ENCODE peak calls at places on chromosomes 6 and 20, in nine cellular contexts. One of them, this sample, is unnamed. For H3K27me3 and H3K36me3, the result is how much of the 10 kb centered on the place peaks cover.

GRCh38 chr6:3376888-3377535 is 79.8 kb downstream of the SLC22A23 start:
- DNase-seq in PC-9: no peak
- DNase-seq in tibial artery: no peak
- DNase-seq in cardiac muscle cell: no peak
- DNase-seq in GM23338: no peak
- DNase-seq in lower lobe of right lung: no peak
- DNase-seq in heart right ventricle: no peak
- DNase-seq in K562: no peak
- DNase-seq in fibroblast of lung: no peak
- DNase-seq in this sample: no peak

GRCh38 chr20:24138126-24138857 is 149.7 kb upstream of the GGTLC1 start:
- DNase-seq in PC-9: no peak
- DNase-seq in tibial artery: no peak
- DNase-seq in cardiac muscle cell: no peak
- DNase-seq in GM23338: no peak
- DNase-seq in lower lobe of right lung: no peak
- DNase-seq in heart right ventricle: no peak
- DNase-seq in K562: no peak
- DNase-seq in fibroblast of lung: no peak
- DNase-seq in this sample: no peak

GRCh38 chr20:50427740-50428462 is 82.3 kb upstream of the PTPN1 start:
- DNase-seq in PC-9: no peak
- DNase-seq in tibial artery: peak
- DNase-seq in cardiac muscle cell: no peak
- DNase-seq in GM23338: no peak
- DNase-seq in lower lobe of right lung: no peak
- DNase-seq in heart right ventricle: no peak
- DNase-seq in K562: no peak
- DNase-seq in fibroblast of lung: peak
- DNase-seq in this sample: no peak

GRCh38 chr6:16729183-16729696 is 32.0 kb downstream of the ATXN1 start:
- DNase-seq in PC-9: no peak
- DNase-seq in tibial artery: no peak
- DNase-seq in cardiac muscle cell: no peak
- DNase-seq in GM23338: no peak
- DNase-seq in lower lobe of right lung: no peak
- DNase-seq in heart right ventricle: no peak
- DNase-seq in K562: no peak
- DNase-seq in fibroblast of lung: peak
- DNase-seq in this sample: no peak

GRCh38 chr20:63854766-63855362 is 6.4 kb upstream of the ABHD16B start:
- DNase-seq in PC-9: no peak
- DNase-seq in tibial artery: no peak
- DNase-seq in cardiac muscle cell: peak
- DNase-seq in GM23338: no peak
- DNase-seq in lower lobe of right lung: no peak
- DNase-seq in heart right ventricle: peak
- DNase-seq in K562: no peak
- DNase-seq in fibroblast of lung: no peak
- DNase-seq in this sample: peak

GRCh38 chr6:129140571-129140970 is 257.6 kb downstream of the LAMA2 start:
- DNase-seq in PC-9: no peak
- DNase-seq in tibial artery: peak
- DNase-seq in cardiac muscle cell: no peak
- DNase-seq in GM23338: no peak
- DNase-seq in lower lobe of right lung: no peak
- DNase-seq in heart right ventricle: peak
- DNase-seq in K562: no peak
- DNase-seq in fibroblast of lung: no peak
- DNase-seq in this sample: no peak

GRCh38 chr6:7446644-7447325 is 57.2 kb downstream of the RIOK1 start:
- DNase-seq in PC-9: no peak
- DNase-seq in tibial artery: no peak
- DNase-seq in cardiac muscle cell: no peak
- DNase-seq in GM23338: no peak
- DNase-seq in lower lobe of right lung: no peak
- DNase-seq in heart right ventricle: no peak
- DNase-seq in K562: no peak
- DNase-seq in fibroblast of lung: no peak
- DNase-seq in this sample: peak

GRCh38 chr20:62203378-62204030 is 16.6 kb downstream of the HRH3 start:
- DNase-seq in PC-9: no peak
- DNase-seq in tibial artery: no peak
- DNase-seq in cardiac muscle cell: no peak
- DNase-seq in GM23338: no peak
- DNase-seq in lower lobe of right lung: peak
- DNase-seq in heart right ventricle: no peak
- DNase-seq in K562: no peak
- DNase-seq in fibroblast of lung: no peak
- DNase-seq in this sample: no peak

GRCh38 chr6:69719602-69720193 is 77.1 kb downstream of the LMBRD1 start:
- DNase-seq in PC-9: no peak
- DNase-seq in tibial artery: no peak
- DNase-seq in cardiac muscle cell: peak
- DNase-seq in GM23338: peak
- DNase-seq in lower lobe of right lung: no peak
- DNase-seq in heart right ventricle: no peak
- DNase-seq in K562: peak
- DNase-seq in fibroblast of lung: peak
- DNase-seq in this sample: no peak

GRCh38 chr6:161373905-161374451 is 100.1 kb upstream of the AGPAT4 start:
- DNase-seq in PC-9: peak
- DNase-seq in tibial artery: peak
- DNase-seq in cardiac muscle cell: peak
- DNase-seq in GM23338: peak
- DNase-seq in lower lobe of right lung: peak
- DNase-seq in heart right ventricle: peak
- DNase-seq in K562: peak
- DNase-seq in fibroblast of lung: peak
- DNase-seq in this sample: peak

GRCh38 chr20:59008715-59009336 is 1.8 kb upstream of the CTSZ start:
- DNase-seq in PC-9: no peak
- DNase-seq in tibial artery: no peak
- DNase-seq in cardiac muscle cell: no peak
- DNase-seq in GM23338: no peak
- DNase-seq in lower lobe of right lung: no peak
- DNase-seq in heart right ventricle: no peak
- DNase-seq in K562: no peak
- DNase-seq in fibroblast of lung: no peak
- DNase-seq in this sample: no peak

GRCh38 chr6:26175428-26176181 is 88.4 kb downstream of the HFE start:
- DNase-seq in PC-9: no peak
- DNase-seq in tibial artery: no peak
- DNase-seq in cardiac muscle cell: peak
- DNase-seq in GM23338: peak
- DNase-seq in lower lobe of right lung: no peak
- DNase-seq in heart right ventricle: peak
- DNase-seq in K562: peak
- DNase-seq in fibroblast of lung: peak
- DNase-seq in this sample: peak

GRCh38 chr6:108117427-108118358 is 43.2 kb upstream of the OSTM1 start:
- DNase-seq in PC-9: peak
- DNase-seq in tibial artery: no peak
- DNase-seq in cardiac muscle cell: peak
- DNase-seq in GM23338: peak
- DNase-seq in lower lobe of right lung: peak
- DNase-seq in heart right ventricle: no peak
- DNase-seq in K562: no peak
- DNase-seq in fibroblast of lung: peak
- DNase-seq in this sample: peak

GRCh38 chr20:33181482-33182093 is 13.6 kb downstream of the BPIFA2 start:
- DNase-seq in PC-9: no peak
- DNase-seq in tibial artery: no peak
- DNase-seq in cardiac muscle cell: no peak
- DNase-seq in GM23338: peak
- DNase-seq in lower lobe of right lung: no peak
- DNase-seq in heart right ventricle: no peak
- DNase-seq in K562: no peak
- DNase-seq in fibroblast of lung: no peak
- DNase-seq in this sample: peak

GRCh38 chr6:30075094-30075986 is at the start of gene RNF39:
- DNase-seq in PC-9: no peak
- DNase-seq in tibial artery: no peak
- DNase-seq in cardiac muscle cell: no peak
- DNase-seq in GM23338: peak
- DNase-seq in lower lobe of right lung: peak
- DNase-seq in heart right ventricle: no peak
- DNase-seq in K562: peak
- DNase-seq in fibroblast of lung: no peak
- DNase-seq in this sample: peak

GRCh38 chr20:39310363-39311037 is 348.4 kb downstream of the DHX35 start:
- DNase-seq in PC-9: no peak
- DNase-seq in tibial artery: no peak
- DNase-seq in cardiac muscle cell: no peak
- DNase-seq in GM23338: no peak
- DNase-seq in lower lobe of right lung: no peak
- DNase-seq in heart right ventricle: no peak
- DNase-seq in K562: no peak
- DNase-seq in fibroblast of lung: no peak
- DNase-seq in this sample: peak

GRCh38 chr6:158707826-158708225 is 58.0 kb downstream of the SYTL3 start:
- DNase-seq in PC-9: no peak
- DNase-seq in tibial artery: no peak
- DNase-seq in cardiac muscle cell: no peak
- DNase-seq in GM23338: no peak
- DNase-seq in lower lobe of right lung: peak
- DNase-seq in heart right ventricle: no peak
- DNase-seq in K562: no peak
- DNase-seq in fibroblast of lung: peak
- DNase-seq in this sample: peak

GRCh38 chr6:158708239-158708638 is 58.4 kb downstream of the SYTL3 start:
- DNase-seq in PC-9: no peak
- DNase-seq in tibial artery: no peak
- DNase-seq in cardiac muscle cell: peak
- DNase-seq in GM23338: no peak
- DNase-seq in lower lobe of right lung: no peak
- DNase-seq in heart right ventricle: peak
- DNase-seq in K562: no peak
- DNase-seq in fibroblast of lung: peak
- DNase-seq in this sample: peak

GRCh38 chr6:158706369-158706982 is 56.6 kb downstream of the SYTL3 start:
- DNase-seq in PC-9: no peak
- DNase-seq in tibial artery: peak
- DNase-seq in cardiac muscle cell: peak
- DNase-seq in GM23338: peak
- DNase-seq in lower lobe of right lung: peak
- DNase-seq in heart right ventricle: peak
- DNase-seq in K562: peak
- DNase-seq in fibroblast of lung: peak
- DNase-seq in this sample: peak

GRCh38 chr6:158705386-158706126 is 55.7 kb downstream of the SYTL3 start:
- DNase-seq in PC-9: no peak
- DNase-seq in tibial artery: no peak
- DNase-seq in cardiac muscle cell: no peak
- DNase-seq in GM23338: no peak
- DNase-seq in lower lobe of right lung: no peak
- DNase-seq in heart right ventricle: no peak
- DNase-seq in K562: no peak
- DNase-seq in fibroblast of lung: no peak
- DNase-seq in this sample: no peak

DNA sequence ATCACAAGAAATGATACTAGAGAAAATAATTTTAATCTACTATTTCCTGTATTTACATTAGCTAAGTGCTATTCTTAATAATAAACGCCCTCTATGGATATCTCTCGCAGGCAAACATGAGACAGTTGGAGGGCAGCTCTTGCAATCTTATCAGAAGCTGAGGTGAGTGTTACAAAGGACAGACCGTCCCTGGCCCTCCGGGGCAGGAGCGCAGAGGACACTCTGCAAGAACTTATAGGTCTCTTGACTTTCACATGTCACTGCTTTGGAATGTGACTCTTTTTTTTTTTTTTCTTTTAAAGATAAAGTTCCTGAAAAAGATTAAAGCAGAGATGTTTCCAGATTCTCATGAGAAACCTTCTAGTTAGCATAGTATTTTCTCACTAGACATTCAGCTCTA is 57.3 kb downstream of the SYTL3 start:
- DNase-seq in PC-9: peak
- DNase-seq in tibial artery: no peak
- DNase-seq in cardiac muscle cell: peak
- DNase-seq in GM23338: no peak
- DNase-seq in lower lobe of right lung: peak
- DNase-seq in heart right ventricle: peak
- DNase-seq in K562: peak
- DNase-seq in fibroblast of lung: peak
- DNase-seq in this sample: peak
- H3K4me3 ChIP-seq in PC-9: peak
- H3K4me3 ChIP-seq in tibial artery: peak
- H3K4me3 ChIP-seq in cardiac muscle cell: no peak
- H3K4me3 ChIP-seq in GM23338: no peak
- H3K4me3 ChIP-seq in lower lobe of right lung: no peak
- H3K4me3 ChIP-seq in heart right ventricle: no peak
- H3K4me3 ChIP-seq in K562: no peak
- H3K4me3 ChIP-seq in fibroblast of lung: no peak
- H3K4me3 ChIP-seq in this sample: no peak

DNA sequence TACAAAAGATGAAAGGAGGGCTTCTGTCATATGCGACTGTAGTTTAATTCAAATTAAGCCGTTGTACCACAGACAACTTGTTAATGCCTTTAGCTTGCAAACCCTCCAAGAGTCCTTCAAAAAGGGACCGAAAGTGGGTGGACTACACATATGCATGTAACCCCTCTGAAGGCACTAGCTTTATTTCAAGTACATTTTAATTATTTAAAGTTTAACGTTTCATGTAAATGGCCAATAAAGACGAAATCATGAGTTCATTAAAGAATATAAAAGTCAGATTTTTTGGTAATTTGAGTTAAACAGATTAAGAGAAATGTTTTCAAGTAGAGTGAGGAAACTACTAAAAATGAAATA is 12.8 kb downstream of the PRDM13 start:
- DNase-seq in PC-9: no peak
- DNase-seq in tibial artery: no peak
- DNase-seq in cardiac muscle cell: no peak
- DNase-seq in GM23338: no peak
- DNase-seq in lower lobe of right lung: no peak
- DNase-seq in heart right ventricle: no peak
- DNase-seq in K562: no peak
- DNase-seq in fibroblast of lung: no peak
- DNase-seq in this sample: no peak
- H3K27me3 ChIP-seq in PC-9: under half
- H3K27me3 ChIP-seq in tibial artery: under half
- H3K27me3 ChIP-seq in cardiac muscle cell: half or more
- H3K27me3 ChIP-seq in GM23338: half or more
- H3K27me3 ChIP-seq in lower lobe of right lung: half or more
- H3K27me3 ChIP-seq in heart right ventricle: half or more
- H3K27me3 ChIP-seq in K562: under half
- H3K27me3 ChIP-seq in fibroblast of lung: under half
- H3K27me3 ChIP-seq in this sample: half or more

GRCh38 chr6:19297880-19298279 is 539.3 kb upstream of the ID4 start:
- DNase-seq in PC-9: no peak
- DNase-seq in tibial artery: no peak
- DNase-seq in cardiac muscle cell: peak
- DNase-seq in GM23338: peak
- DNase-seq in lower lobe of right lung: no peak
- DNase-seq in heart right ventricle: no peak
- DNase-seq in K562: no peak
- DNase-seq in fibroblast of lung: peak
- DNase-seq in this sample: no peak
- H3K36me3 ChIP-seq in PC-9: under half
- H3K36me3 ChIP-seq in tibial artery: under half
- H3K36me3 ChIP-seq in cardiac muscle cell: under half
- H3K36me3 ChIP-seq in GM23338: under half
- H3K36me3 ChIP-seq in lower lobe of right lung: under half
- H3K36me3 ChIP-seq in heart right ventricle: under half
- H3K36me3 ChIP-seq in K562: under half
- H3K36me3 ChIP-seq in fibroblast of lung: under half
- H3K36me3 ChIP-seq in this sample: under half

GRCh38 chr20:44990425-44990824 is 24.1 kb downstream of the STK4 start:
- DNase-seq in PC-9: no peak
- DNase-seq in tibial artery: peak
- DNase-seq in cardiac muscle cell: no peak
- DNase-seq in GM23338: no peak
- DNase-seq in lower lobe of right lung: no peak
- DNase-seq in heart right ventricle: no peak
- DNase-seq in K562: peak
- DNase-seq in fibroblast of lung: no peak
- DNase-seq in this sample: no peak
- H3K4me3 ChIP-seq in PC-9: no peak
- H3K4me3 ChIP-seq in tibial artery: peak
- H3K4me3 ChIP-seq in cardiac muscle cell: no peak
- H3K4me3 ChIP-seq in GM23338: no peak
- H3K4me3 ChIP-seq in lower lobe of right lung: peak
- H3K4me3 ChIP-seq in heart right ventricle: peak
- H3K4me3 ChIP-seq in K562: no peak
- H3K4me3 ChIP-seq in fibroblast of lung: peak
- H3K4me3 ChIP-seq in this sample: no peak